ENCODE peak calls at places on chromosome 19, in ten cellular contexts. X is kidney; Y is nucleus accumbens; E is colonic mucosa; A is kidney glomerular epithelial cell; J is fibroblast of mammary gland; D is stimulated activated CD4-positive, alpha-beta T cell treated with anti-CD3 and anti-CD28 coated beads, Interleukin-15, amount 100 ng/mL, for 1 hour; Q is CD4-positive, alpha-beta memory T cell; I is osteocyte; K is WTC11. F is an unnamed sample.

GRCh38 chr19:48529156-48529555 is 17.5 kb upstream of the LMTK3 start:
- DNase-seq in X (no peak), Y (no peak), E (no peak), A (no peak), J (no peak), D (no peak), Q (no peak), I (no peak), K (no peak), F (no peak)

GRCh38 chr19:55383789-55384575 is at the start of gene TMEM238:
- DNase-seq in X (peak), Y (peak), E (peak), A (no peak), J (peak), D (peak), Q (peak), I (no peak), K (peak), F (peak)

GRCh38 chr19:4867534-4868285 is at the start of gene PLIN3:
- DNase-seq in X (peak), Y (peak), E (peak), A (peak), J (peak), D (peak), Q (peak), I (peak), K (peak), F (peak)

GRCh38 chr19:40231544-40232424 is 5.3 kb upstream of the CCNP start:
- DNase-seq in X (no peak), Y (no peak), E (no peak), A (no peak), J (no peak), D (no peak), Q (no peak), I (no peak), K (peak), F (no peak)

GRCh38 chr19:53389591-53390377 is 5.2 kb upstream of the ZNF765 start:
- DNase-seq in X (peak), Y (peak), E (no peak), A (no peak), J (no peak), D (no peak), Q (no peak), I (no peak), K (peak), F (no peak)

GRCh38 chr19:18479964-18480723 is 41.7 kb downstream of the ELL start:
- DNase-seq in X (peak), Y (no peak), E (peak), A (no peak), J (peak), D (no peak), Q (no peak), I (no peak), K (no peak), F (peak)

GRCh38 chr19:6059396-6059947 is 50.8 kb downstream of the RFX2 start:
- DNase-seq in X (peak), Y (no peak), E (no peak), A (no peak), J (no peak), D (no peak), Q (no peak), I (peak), K (no peak), F (no peak)

GRCh38 chr19:11191273-11191755 is 6.0 kb downstream of the KANK2 start:
- DNase-seq in X (peak), Y (no peak), E (peak), A (no peak), J (peak), D (no peak), Q (no peak), I (peak), K (peak), F (no peak)

GRCh38 chr19:48965806-48966540 is 864 bp downstream of the FTL start:
- DNase-seq in X (peak), Y (peak), E (peak), A (peak), J (peak), D (peak), Q (peak), I (peak), K (peak), F (peak)

GRCh38 chr19:5126498-5127223 is 157.7 kb downstream of the KDM4B start:
- DNase-seq in X (no peak), Y (no peak), E (no peak), A (no peak), J (no peak), D (no peak), Q (no peak), I (no peak), K (no peak), F (no peak)

GRCh38 chr19:49564616-49565045 is 15.7 kb downstream of the NOSIP start:
- DNase-seq in X (no peak), Y (no peak), E (peak), A (no peak), J (no peak), D (no peak), Q (no peak), I (no peak), K (no peak), F (no peak)

GRCh38 chr19:48354332-48354992 is 9.3 kb downstream of the TMEM143 start:
- DNase-seq in X (no peak), Y (no peak), E (no peak), A (no peak), J (no peak), D (no peak), Q (no peak), I (no peak), K (no peak), F (no peak)

GRCh38 chr19:11596156-11596555 is 1.1 kb upstream of the ZNF627 start:
- DNase-seq in X (no peak), Y (no peak), E (no peak), A (no peak), J (no peak), D (no peak), Q (no peak), I (no peak), K (no peak), F (no peak)

GRCh38 chr19:40613669-40614594 is 12.8 kb downstream of the LTBP4 start:
- DNase-seq in X (peak), Y (no peak), E (peak), A (no peak), J (peak), D (peak), Q (peak), I (peak), K (peak), F (peak)

GRCh38 chr19:3121821-3122511 is 13.9 kb upstream of the GNA15 start:
- DNase-seq in X (peak), Y (no peak), E (no peak), A (no peak), J (no peak), D (no peak), Q (no peak), I (no peak), K (no peak), F (no peak)

GRCh38 chr19:2969104-2969504 is 8.3 kb upstream of the TLE6 start:
- DNase-seq in X (peak), Y (no peak), E (peak), A (no peak), J (peak), D (no peak), Q (no peak), I (no peak), K (no peak), F (no peak)

GRCh38 chr19:49422407-49423277 is 599 bp downstream of the PTH2 start:
- DNase-seq in X (no peak), Y (no peak), E (peak), A (no peak), J (peak), D (no peak), Q (peak), I (peak), K (peak), F (no peak)

GRCh38 chr19:2813235-2814160 is 6.2 kb upstream of the ZNF554 start:
- DNase-seq in X (peak), Y (no peak), E (no peak), A (no peak), J (no peak), D (no peak), Q (no peak), I (peak), K (no peak), F (no peak)

GRCh38 chr19:35348909-35349611 is 1.4 kb downstream of the FFAR1 start:
- DNase-seq in X (peak), Y (no peak), E (no peak), A (no peak), J (no peak), D (no peak), Q (no peak), I (peak), K (no peak), F (peak)

GRCh38 chr19:7944177-7944761 is 803 bp upstream of the TIMM44 start:
- DNase-seq in X (peak), Y (peak), E (peak), A (peak), J (peak), D (peak), Q (peak), I (peak), K (peak), F (peak)

GRCh38 chr19:54133312-54133956 is 4.1 kb upstream of the CNOT3 start:
- DNase-seq in X (peak), Y (no peak), E (no peak), A (no peak), J (peak), D (no peak), Q (no peak), I (peak), K (no peak), F (no peak)

GRCh38 chr19:16614941-16615340 is 13.1 kb downstream of the MED26 start:
- DNase-seq in X (no peak), Y (no peak), E (no peak), A (no peak), J (no peak), D (no peak), Q (no peak), I (no peak), K (no peak), F (no peak)

GRCh38 chr19:49713236-49713845 is 22.4 kb downstream of the CPT1C start:
- DNase-seq in X (no peak), Y (no peak), E (no peak), A (no peak), J (no peak), D (no peak), Q (no peak), I (no peak), K (no peak), F (no peak)

GRCh38 chr19:30924670-30925069 is 424.6 kb downstream of the TSHZ3 start:
- DNase-seq in X (no peak), Y (no peak), E (no peak), A (no peak), J (no peak), D (no peak), Q (no peak), I (no peak), K (no peak), F (no peak)

GRCh38 chr19:13859361-13859880 is 17.5 kb upstream of the NANOS3 start:
- DNase-seq in X (no peak), Y (no peak), E (no peak), A (no peak), J (peak), D (no peak), Q (no peak), I (no peak), K (no peak), F (no peak)